ENCODE peak calls at places on chromosomes 12 and 14, in four cellular contexts. M is left ventricle myocardium inferior, S is A549, G is spleen. X is an unnamed sample.
A peak's percentile ranks its signal among the peaks of the same experiment; 100 is the strongest.

GRCh38 chr12:116172224-116172849 is 105.2 kb downstream of the MED13L start:
- DNase-seq in M (no peak), S (no peak), G (no peak), X (no peak)

GRCh38 chr14:102539544-102540309 is 30.2 kb upstream of the ANKRD9 start:
- DNase-seq in M (peak; percentile 72), S (no peak), G (no peak), X (no peak)

GRCh38 chr14:61326149-61326548 is 4.8 kb downstream of the PRKCH start:
- DNase-seq in M (no peak), S (no peak), G (no peak), X (no peak)

GRCh38 chr14:104827173-104828055 is 26.5 kb downstream of the ZBTB42 start:
- DNase-seq in M (no peak), S (peak; percentile 93), G (peak; percentile 87), X (peak; percentile 67)

GRCh38 chr14:55045087-55045486 is 6.4 kb upstream of the MAPK1IP1L start:
- DNase-seq in M (no peak), S (no peak), G (no peak), X (no peak)

GRCh38 chr12:1218369-1218768 is 227.3 kb downstream of the ERC1 start:
- DNase-seq in M (no peak), S (no peak), G (no peak), X (no peak)

GRCh38 chr14:91830777-91831176 is 36.6 kb downstream of the TC2N start:
- DNase-seq in M (no peak), S (no peak), G (no peak), X (no peak)

GRCh38 chr14:50064993-50065392 is 51.4 kb downstream of the VCPKMT start:
- DNase-seq in M (no peak), S (no peak), G (peak; percentile 72), X (peak; percentile 74)

GRCh38 chr14:104163541-104163940 is 25.2 kb downstream of the KIF26A start:
- DNase-seq in M (no peak), S (no peak), G (no peak), X (no peak)

GRCh38 chr12:101783150-101783549 is 43.9 kb upstream of the SYCP3 start:
- DNase-seq in M (no peak), S (no peak), G (no peak), X (no peak)

GRCh38 chr12:22866406-22866805 is 241.4 kb downstream of the ETNK1 start:
- DNase-seq in M (no peak), S (no peak), G (no peak), X (no peak)

GRCh38 chr12:85996280-85996679 is 122.2 kb downstream of the NTS start:
- DNase-seq in M (no peak), S (no peak), G (no peak), X (no peak)
- H3K9me3 ChIP-seq in M (peaks cover 39% of the 10 kb centered on the region), S (peaks cover 8% of the 10 kb centered on the region), G (no peaks in the 10 kb centered on the region), X (peaks cover 2% of the 10 kb centered on the region)

DNA sequence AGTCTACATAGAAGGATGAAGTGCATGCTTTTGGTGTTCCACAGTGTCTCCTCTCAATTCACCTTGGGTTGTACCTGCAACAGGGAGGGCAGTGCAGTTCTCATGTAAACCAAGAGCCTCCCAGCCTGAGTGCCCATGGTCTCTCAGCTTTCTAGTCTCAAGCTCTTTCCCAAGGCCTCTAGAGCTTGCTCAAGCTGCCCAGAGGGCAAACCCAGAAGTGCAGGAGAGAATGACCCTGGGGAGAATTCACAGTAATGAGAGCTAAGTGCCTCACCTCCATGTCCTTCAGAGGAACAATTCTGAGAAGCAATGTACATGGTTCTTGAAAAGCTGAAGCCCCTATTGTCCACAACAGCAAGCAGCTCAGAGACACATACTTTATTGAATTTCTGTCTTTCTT is 180.5 kb downstream of the BCAT1 start:
- DNase-seq in M (no peak), S (no peak), G (no peak), X (no peak)
- H3K9me3 ChIP-seq in M (peaks cover 18% of the 10 kb centered on the region), S (no peaks in the 10 kb centered on the region), G (no peaks in the 10 kb centered on the region), X (no peaks in the 10 kb centered on the region)

GRCh38 chr12:12839886-12840285 is 26.7 kb downstream of the DDX47 start:
- DNase-seq in M (no peak), S (peak; percentile 67), G (no peak), X (peak; percentile 89)

GRCh38 chr12:12836571-12836970 is 23.4 kb downstream of the DDX47 start:
- DNase-seq in M (no peak), S (no peak), G (no peak), X (peak; percentile 86)

GRCh38 chr12:12839003-12839395 is 25.9 kb downstream of the DDX47 start:
- DNase-seq in M (no peak), S (no peak), G (no peak), X (no peak)

GRCh38 chr12:12835378-12836145 is 22.4 kb downstream of the DDX47 start:
- DNase-seq in M (no peak), S (peak; percentile 55), G (no peak), X (peak; percentile 87)

GRCh38 chr12:12837025-12837872 is 24.1 kb downstream of the DDX47 start:
- DNase-seq in M (no peak), S (peak; percentile 75), G (no peak), X (peak; percentile 81)
- H3K9me3 ChIP-seq in M (no peaks in the 10 kb centered on the region), S (no peaks in the 10 kb centered on the region), G (no peaks in the 10 kb centered on the region), X (no peaks in the 10 kb centered on the region)

GRCh38 chr14:84864582-84865271 is 665.2 kb upstream of the FLRT2 start:
- DNase-seq in M (no peak), S (no peak), G (no peak), X (no peak)

GRCh38 chr14:84857571-84857970 is 672.4 kb upstream of the FLRT2 start:
- DNase-seq in M (no peak), S (no peak), G (no peak), X (no peak)

GRCh38 chr14:84857129-84857528 is 672.8 kb upstream of the FLRT2 start:
- DNase-seq in M (no peak), S (no peak), G (no peak), X (no peak)

GRCh38 chr14:84859116-84859515 is 670.8 kb upstream of the FLRT2 start:
- DNase-seq in M (no peak), S (no peak), G (no peak), X (no peak)
- H3K9me3 ChIP-seq in M (no peaks in the 10 kb centered on the region), S (peaks cover 3% of the 10 kb centered on the region), G (no peaks in the 10 kb centered on the region), X (no peaks in the 10 kb centered on the region)

GRCh38 chr12:124148481-124148880 is 146.4 kb upstream of the RFLNA start:
- DNase-seq in M (no peak), S (no peak), G (no peak), X (no peak)
- H3K9me3 ChIP-seq in M (peaks cover 4% of the 10 kb centered on the region), S (no peaks in the 10 kb centered on the region), G (no peaks in the 10 kb centered on the region), X (no peaks in the 10 kb centered on the region)

X was measured in small intestine.